ENCODE peak calls at places on chromosomes 1 and 21, in five cellular contexts. F is amniotic epithelial cell, M is H7, I is LHCN-M2, Z is NT2/D1. O is an unnamed sample.

GRCh38 chr1:243550276-243550675 is 294.4 kb downstream of the SDCCAG8 start:
- DNase-seq in Z (no peak), M (no peak), F (peak), I (peak), O (no peak)

GRCh38 chr1:145720878-145721671 is 1.8 kb downstream of the CD160 start:
- DNase-seq in Z (peak), I (peak), M (peak), F (peak), O (peak)

GRCh38 chr1:8814870-8815269 is 2.6 kb downstream of the RERE start:
- DNase-seq in F (no peak), I (no peak), Z (no peak), M (peak), O (no peak)

GRCh38 chr1:1274299-1274930 is 761 bp upstream of the UBE2J2 start:
- DNase-seq in M (no peak), Z (no peak), I (no peak), F (no peak), O (no peak)

GRCh38 chr1:200319143-200319542 is 90.7 kb downstream of the ZNF281 start:
- DNase-seq in Z (no peak), M (no peak), F (no peak), I (no peak), O (no peak)

GRCh38 chr1:228367798-228368791 is 38.5 kb downstream of the TRIM11 start:
- DNase-seq in Z (peak), M (peak), I (no peak), F (no peak), O (no peak)

GRCh38 chr1:211488641-211489040 is 3.3 kb downstream of the RD3 start:
- DNase-seq in I (no peak), Z (no peak), F (no peak), M (no peak), O (no peak)

GRCh38 chr1:198018529-198018928 is 101.4 kb downstream of the LHX9 start:
- DNase-seq in Z (no peak), F (peak), I (peak), M (no peak), O (no peak)

GRCh38 chr1:151639466-151639865 is 27.6 kb downstream of the SNX27 start:
- DNase-seq in I (peak), F (peak), Z (no peak), M (no peak), O (no peak)

GRCh38 chr1:175648927-175649326 is 94.5 kb downstream of the TNR start:
- DNase-seq in F (no peak), I (no peak), M (no peak), Z (no peak), O (no peak)

GRCh38 chr1:171434717-171435346 is 50.5 kb upstream of the PRRC2C start:
- DNase-seq in F (peak), Z (no peak), M (no peak), I (peak), O (no peak)

GRCh38 chr1:151059342-151060240 is at the start of gene CDC42SE1:
- DNase-seq in M (peak), Z (peak), F (peak), I (peak), O (peak)

GRCh38 chr1:228392111-228392936 is 14.3 kb downstream of the TRIM11 start:
- DNase-seq in I (no peak), Z (no peak), M (peak), F (no peak), O (no peak)

GRCh38 chr1:71492298-71493041 is 411.6 kb upstream of the ZRANB2 start:
- DNase-seq in M (no peak), Z (no peak), F (no peak), I (no peak), O (no peak)

GRCh38 chr1:65069186-65069585 is 78.8 kb upstream of the AK4 start:
- DNase-seq in Z (no peak), M (no peak), F (no peak), I (no peak), O (no peak)

GRCh38 chr21:35509004-35509704 is 460.1 kb upstream of the RUNX1 start:
- DNase-seq in M (no peak), Z (no peak), F (no peak), I (no peak), O (no peak)

GRCh38 chr1:219576931-219577330 is 36.0 kb downstream of the ZC3H11B start:
- DNase-seq in Z (no peak), I (peak), M (no peak), F (no peak), O (no peak)

GRCh38 chr1:227950735-227951224 is 3.0 kb upstream of the WNT9A start:
- DNase-seq in F (no peak), Z (no peak), M (no peak), I (no peak), O (no peak)

GRCh38 chr21:42129300-42130266 is 58.5 kb downstream of the UMODL1 start:
- DNase-seq in I (no peak), M (no peak), Z (no peak), F (peak), O (no peak)

GRCh38 chr1:202200112-202200548 is 6.5 kb downstream of the LGR6 start:
- DNase-seq in I (no peak), Z (no peak), M (peak), F (no peak), O (no peak)

GRCh38 chr1:108521990-108522393 is 37.9 kb upstream of the EEIG2 start:
- DNase-seq in Z (no peak), I (no peak), M (no peak), F (peak), O (no peak)

GRCh38 chr1:244231572-244232315 is 180.7 kb downstream of the ZBTB18 start:
- DNase-seq in F (no peak), I (peak), Z (no peak), M (peak), O (peak)

GRCh38 chr1:38860464-38860816 is 868 bp upstream of the RRAGC start:
- DNase-seq in Z (no peak), M (no peak), F (peak), I (no peak), O (no peak)

GRCh38 chr1:22071511-22071910 is 19.0 kb downstream of the CDC42 start:
- DNase-seq in F (peak), I (no peak), M (no peak), Z (no peak), O (no peak)

GRCh38 chr1:204712718-204713430 is 27.3 kb upstream of the LRRN2 start:
- DNase-seq in F (no peak), I (no peak), Z (no peak), M (no peak), O (no peak)

GRCh38 chr1:9009438-9010366 is 16.5 kb downstream of the SLC2A7 start:
- DNase-seq in Z (peak), M (peak), I (no peak), F (peak), O (no peak)

GRCh38 chr1:33121728-33122127 is 40.8 kb downstream of the AZIN2 start:
- DNase-seq in Z (no peak), F (no peak), M (no peak), I (no peak), O (no peak)

GRCh38 chr1:3015269-3015635 is 6.0 kb upstream of the ACTRT2 start:
- DNase-seq in M (no peak), F (no peak), Z (no peak), I (no peak), O (no peak)

GRCh38 chr1:1321477-1321876 is 3.0 kb downstream of the INTS11 start:
- DNase-seq in Z (no peak), I (no peak), M (no peak), F (no peak), O (no peak)